ENCODE peak calls at places on chromosomes 4 and X, in four cellular contexts. Z is MM.1S, I is PC-9, H is OCI-LY7. B is an unnamed sample.
A peak's percentile ranks its signal among the peaks of the same experiment; 100 is the strongest.

GRCh38 chrX:129235903-129236302 is 287.4 kb downstream of the SMARCA1 start:
- DNase-seq in Z (no peak), I (no peak), H (no peak), B (no peak)

GRCh38 chrX:154380153-154380552 is 1.1 kb downstream of the EMD start:
- DNase-seq in Z (no peak), I (no peak), H (no peak), B (no peak)

GRCh38 chrX:39910651-39911050 is 187.1 kb downstream of the BCOR start:
- DNase-seq in Z (no peak), I (no peak), H (no peak), B (no peak)

GRCh38 chr4:102723511-102723910 is 37.3 kb downstream of the MANBA start:
- DNase-seq in Z (no peak), I (no peak), H (no peak), B (no peak)

GRCh38 chrX:63441717-63442116 is 90.6 kb upstream of the SPIN4 start:
- DNase-seq in Z (no peak), I (no peak), H (no peak), B (no peak)

GRCh38 chrX:22081475-22082092 is 49.5 kb downstream of the PHEX start:
- DNase-seq in Z (peak; percentile 50), I (no peak), H (peak; percentile 47), B (peak; percentile 75)

GRCh38 chrX:51893931-51894696 is 691 bp downstream of the MAGED1 start:
- DNase-seq in Z (peak; percentile 6), I (no peak), H (peak; percentile 10), B (peak; percentile 25)

GRCh38 chr4:74094227-74094626 is 4.8 kb downstream of the CXCL2 start:
- DNase-seq in Z (no peak), I (no peak), H (no peak), B (no peak)

GRCh38 chr4:7196283-7196651 is 3.9 kb downstream of the SORCS2 start:
- DNase-seq in Z (no peak), I (no peak), H (no peak), B (no peak)

GRCh38 chrX:24395775-24396174 is 35.3 kb downstream of the SUPT20HL1 start:
- DNase-seq in Z (peak; percentile 57), I (no peak), H (peak; percentile 60), B (peak; percentile 85)

GRCh38 chr4:4425119-4425690 is 38.3 kb downstream of the NSG1 start:
- DNase-seq in Z (no peak), I (no peak), H (no peak), B (no peak)

GRCh38 chr4:52095374-52095773 is 44.3 kb downstream of the SPATA18 start:
- DNase-seq in Z (no peak), I (no peak), H (no peak), B (no peak)

GRCh38 chr4:101954351-101954750 is 163.8 kb downstream of the BANK1 start:
- DNase-seq in Z (no peak), I (no peak), H (no peak), B (no peak)

GRCh38 chrX:134171661-134172587 is 65.1 kb upstream of the CCDC160 start:
- DNase-seq in Z (no peak), I (no peak), H (no peak), B (no peak)

GRCh38 chrX:132612990-132613564 is 124.2 kb upstream of the MBNL3 start:
- DNase-seq in Z (peak; percentile 22), I (no peak), H (peak; percentile 49), B (peak; percentile 61)

GRCh38 chrX:42776195-42776594 is 1.8 kb downstream of the PPP1R2C start:
- DNase-seq in Z (no peak), I (no peak), H (peak; percentile 66), B (no peak)

GRCh38 chr4:184066584-184067300 is 150.9 kb downstream of the ENPP6 start:
- DNase-seq in Z (no peak), I (no peak), H (no peak), B (no peak)

GRCh38 chrX:65581661-65582339 is 47.2 kb upstream of the LAS1L start:
- DNase-seq in Z (peak; percentile 64), I (no peak), H (peak; percentile 63), B (peak; percentile 85)

GRCh38 chr4:26267087-26267486 is 53.7 kb upstream of the RBPJ start:
- DNase-seq in Z (no peak), I (no peak), H (no peak), B (no peak)

GRCh38 chr4:22190855-22191254 is 242.3 kb upstream of the KCNIP4 start:
- DNase-seq in Z (no peak), I (no peak), H (no peak), B (peak; percentile 93)

GRCh38 chr4:24840362-24840761 is 45.0 kb downstream of the SOD3 start:
- DNase-seq in Z (no peak), I (no peak), H (no peak), B (no peak)

GRCh38 chrX:149185087-149185486 is 320.0 kb downstream of the IDS start:
- DNase-seq in Z (no peak), I (peak; percentile 17), H (no peak), B (no peak)

GRCh38 chrX:24343719-24344118 is 16.7 kb upstream of the SUPT20HL1 start:
- DNase-seq in Z (no peak), I (no peak), H (no peak), B (no peak)

GRCh38 chrX:38817004-38817703 is 15.9 kb downstream of the MID1IP1 start:
- DNase-seq in Z (no peak), I (no peak), H (no peak), B (peak; percentile 53)

GRCh38 chrX:46737041-46737440 is 21.9 kb downstream of the SLC9A7 start:
- DNase-seq in Z (no peak), I (no peak), H (no peak), B (no peak)
- H3K9me2 ChIP-seq in Z (no peaks in the 10 kb centered on the region), I (no peaks in the 10 kb centered on the region), H (no peaks in the 10 kb centered on the region), B (no peaks in the 10 kb centered on the region)

GRCh38 chrX:136319600-136319999 is 18.8 kb downstream of the ADGRG4 start:
- DNase-seq in Z (no peak), I (no peak), H (no peak), B (no peak)

GRCh38 chrX:136321532-136321931 is 20.8 kb downstream of the ADGRG4 start:
- DNase-seq in Z (no peak), I (no peak), H (no peak), B (no peak)

GRCh38 chrX:136318895-136319597 is 18.3 kb downstream of the ADGRG4 start:
- DNase-seq in Z (no peak), I (no peak), H (no peak), B (no peak)

GRCh38 chrX:136318166-136318565 is 17.4 kb downstream of the ADGRG4 start:
- DNase-seq in Z (no peak), I (no peak), H (no peak), B (no peak)
- H3K9me2 ChIP-seq in Z (no peaks in the 10 kb centered on the region), I (no peaks in the 10 kb centered on the region), H (no peaks in the 10 kb centered on the region), B (no peaks in the 10 kb centered on the region)

GRCh38 chr4:2560167-2560566 is 23.7 kb downstream of the FAM193A start:
- DNase-seq in Z (no peak), I (no peak), H (no peak), B (no peak)
- H3K9me2 ChIP-seq in Z (no peaks in the 10 kb centered on the region), I (no peaks in the 10 kb centered on the region), H (no peaks in the 10 kb centered on the region), B (no peaks in the 10 kb centered on the region)

DNA sequence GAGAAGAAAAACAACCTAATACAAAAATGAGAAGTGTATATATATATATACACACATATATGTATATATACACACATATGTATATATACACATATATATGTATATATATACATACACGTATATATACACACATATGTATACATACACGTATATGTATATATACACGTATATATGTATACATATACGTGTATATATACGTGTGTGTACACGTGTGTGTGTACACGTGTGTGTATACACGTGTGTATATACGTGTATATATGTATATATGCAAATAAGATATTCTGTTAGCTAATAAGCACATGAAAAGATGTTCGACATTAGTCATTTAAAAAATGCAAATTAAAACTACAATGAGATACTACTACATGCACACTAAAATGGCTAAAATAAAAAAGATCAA is 92.7 kb upstream of the MAGEA10 start:
- DNase-seq in Z (no peak), I (no peak), H (no peak), B (no peak)
- H3K9me2 ChIP-seq in Z (no peaks in the 10 kb centered on the region), I (peaks cover 3% of the 10 kb centered on the region), H (no peaks in the 10 kb centered on the region), B (no peaks in the 10 kb centered on the region)

DNA sequence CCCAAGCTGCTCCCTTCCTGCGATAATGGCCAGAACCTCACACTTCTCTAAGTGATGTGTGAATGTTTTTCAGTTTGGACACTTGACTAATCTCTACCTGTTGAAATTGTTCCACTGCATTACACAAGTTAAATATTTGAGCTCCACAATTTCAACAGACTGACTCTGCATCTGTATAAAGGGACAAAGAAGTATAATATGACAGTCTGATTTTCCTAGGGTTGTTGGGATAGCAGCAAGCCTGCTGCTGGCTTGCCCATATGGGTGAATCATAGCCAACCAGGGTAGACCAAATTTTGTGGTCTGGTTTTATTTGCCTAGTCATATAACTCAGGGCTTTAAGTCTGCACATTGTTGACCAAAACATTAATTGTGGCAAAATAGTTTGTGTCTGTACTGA is 534.4 kb downstream of the RAB28 start:
- DNase-seq in Z (no peak), I (no peak), H (no peak), B (peak; percentile 50)
- H3K9me2 ChIP-seq in Z (no peaks in the 10 kb centered on the region), I (no peaks in the 10 kb centered on the region), H (no peaks in the 10 kb centered on the region), B (no peaks in the 10 kb centered on the region)

GRCh38 chrX:139297638-139298037 is 232.9 kb upstream of the F9 start:
- DNase-seq in Z (no peak), I (no peak), H (no peak), B (no peak)

GRCh38 chrX:139299309-139299708 is 231.2 kb upstream of the F9 start:
- DNase-seq in Z (no peak), I (no peak), H (no peak), B (no peak)

GRCh38 chrX:139293991-139294390 is 236.5 kb upstream of the F9 start:
- DNase-seq in Z (no peak), I (no peak), H (no peak), B (no peak)

GRCh38 chrX:139298437-139298836 is 232.1 kb upstream of the F9 start:
- DNase-seq in Z (no peak), I (no peak), H (no peak), B (no peak)
- H3K9me2 ChIP-seq in Z (no peaks in the 10 kb centered on the region), I (no peaks in the 10 kb centered on the region), H (no peaks in the 10 kb centered on the region), B (no peaks in the 10 kb centered on the region)

DNA sequence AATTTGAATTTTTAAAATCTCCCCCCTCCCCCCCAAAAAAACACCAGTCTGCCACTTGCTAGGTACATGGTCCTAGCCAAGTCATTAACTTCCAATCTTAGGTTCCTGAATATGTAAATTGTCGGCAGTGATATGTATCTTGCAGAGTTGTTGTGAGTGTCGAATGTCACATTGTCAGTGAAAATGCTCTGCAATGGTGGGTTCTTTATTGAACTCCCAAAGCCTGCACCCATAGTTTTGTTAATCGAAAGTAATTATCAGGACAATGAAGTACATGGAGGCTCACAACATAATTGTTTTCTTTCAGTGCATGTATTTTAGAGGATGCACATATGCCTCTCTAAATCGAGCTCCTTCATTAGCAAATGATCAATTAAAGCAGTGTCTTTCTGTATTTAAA is 185.6 kb upstream of the S100G start:
- DNase-seq in Z (no peak), I (no peak), H (no peak), B (no peak)
- H3K9me2 ChIP-seq in Z (no peaks in the 10 kb centered on the region), I (no peaks in the 10 kb centered on the region), H (no peaks in the 10 kb centered on the region), B (no peaks in the 10 kb centered on the region)

GRCh38 chrX:5278908-5279307 is 949.8 kb downstream of the NLGN4X start:
- DNase-seq in Z (no peak), I (no peak), H (no peak), B (no peak)
- H3K9me2 ChIP-seq in Z (no peaks in the 10 kb centered on the region), I (no peaks in the 10 kb centered on the region), H (no peaks in the 10 kb centered on the region), B (no peaks in the 10 kb centered on the region)

GRCh38 chr4:165785337-165785736 is 87.7 kb upstream of the TLL1 start:
- DNase-seq in Z (no peak), I (no peak), H (no peak), B (no peak)
- H3K9me2 ChIP-seq in Z (no peaks in the 10 kb centered on the region), I (no peaks in the 10 kb centered on the region), H (no peaks in the 10 kb centered on the region), B (no peaks in the 10 kb centered on the region)

B was measured in PC-3.